ENCODE peak calls at places on chromosomes 13 and 19, in eight cellular contexts. G is AG10803, H is NCI-H345, O is Calu3, B is heart left ventricle, A is ACHN, S is adrenal gland, F is NCI-H1092 treated with DMSO at 0.1 percent for 48 hours. U is an unnamed sample.

GRCh38 chr13:60838581-60838980 is 441.6 kb downstream of the TDRD3 start:
- DNase-seq in G (no peak), H (no peak), O (no peak), B (no peak), A (no peak), S (no peak), F (no peak), U (no peak)

GRCh38 chr19:49361438-49362047 is 673 bp downstream of the TEAD2 start:
- DNase-seq in G (peak; percentile 81), H (no peak), O (peak; percentile 32), B (peak; percentile 86), A (peak; percentile 71), S (peak; percentile 71), F (no peak), U (peak; percentile 88)

GRCh38 chr19:43351998-43352746 is 1.3 kb upstream of the CD177 start:
- DNase-seq in G (no peak), H (no peak), O (no peak), B (no peak), A (no peak), S (no peak), F (no peak), U (no peak)

GRCh38 chr19:45682908-45683307 is 8.8 kb downstream of the SNRPD2 start:
- DNase-seq in G (no peak), H (no peak), O (no peak), B (no peak), A (no peak), S (no peak), F (no peak), U (no peak)

GRCh38 chr13:39952244-39953233 is 297.1 kb downstream of the COG6 start:
- DNase-seq in G (peak; percentile 43), H (no peak), O (no peak), B (no peak), A (no peak), S (no peak), F (no peak), U (peak; percentile 96)

GRCh38 chr13:27355894-27356293 is 68.5 kb upstream of the GTF3A start:
- DNase-seq in G (no peak), H (no peak), O (no peak), B (peak; percentile 31), A (no peak), S (no peak), F (no peak), U (no peak)

GRCh38 chr13:37531054-37531453 is 67.5 kb downstream of the POSTN start:
- DNase-seq in G (peak; percentile 53), H (no peak), O (no peak), B (no peak), A (no peak), S (no peak), F (no peak), U (no peak)

GRCh38 chr19:17847538-17848366 is at the start of gene JAK3:
- DNase-seq in G (peak; percentile 67), H (no peak), O (no peak), B (peak; percentile 77), A (no peak), S (no peak), F (peak; percentile 12), U (peak; percentile 88)

GRCh38 chr19:7554990-7555864 is 19.7 kb downstream of the PNPLA6 start:
- DNase-seq in G (no peak), H (no peak), O (no peak), B (no peak), A (no peak), S (no peak), F (no peak), U (peak; percentile 41)

GRCh38 chr19:48870048-48870447 is 1.6 kb upstream of the PLEKHA4 start:
- DNase-seq in G (no peak), H (no peak), O (no peak), B (no peak), A (no peak), S (no peak), F (no peak), U (no peak)

GRCh38 chr13:22220186-22221160 is 549.6 kb downstream of the FGF9 start:
- DNase-seq in G (peak; percentile 74), H (no peak), O (no peak), B (no peak), A (no peak), S (no peak), F (peak; percentile 23), U (no peak)

GRCh38 chr13:113297370-113297871 is 382 bp downstream of the LAMP1 start:
- DNase-seq in G (peak; percentile 14), H (no peak), O (no peak), B (no peak), A (no peak), S (no peak), F (no peak), U (no peak)

GRCh38 chr19:34667349-34668076 is 9.4 kb downstream of the SCGB2B2 start:
- DNase-seq in G (peak; percentile 29), H (peak; percentile 63), O (no peak), B (no peak), A (no peak), S (peak; percentile 39), F (peak; percentile 51), U (peak; percentile 16)

GRCh38 chr13:52845766-52846566 is 2.5 kb downstream of the PCDH8 start:
- DNase-seq in G (no peak), H (no peak), O (no peak), B (no peak), A (no peak), S (no peak), F (peak; percentile 50), U (peak; percentile 64)

GRCh38 chr19:38739440-38740251 is 4.6 kb downstream of the CAPN12 start:
- DNase-seq in G (no peak), H (no peak), O (no peak), B (no peak), A (no peak), S (no peak), F (no peak), U (no peak)

GRCh38 chr13:99894835-99895427 is 76.6 kb downstream of the ZIC5 start:
- DNase-seq in G (no peak), H (no peak), O (no peak), B (no peak), A (peak; percentile 31), S (no peak), F (no peak), U (no peak)

GRCh38 chr19:42293539-42293938 is 8.4 kb upstream of the PRR19 start:
- DNase-seq in G (no peak), H (no peak), O (no peak), B (no peak), A (no peak), S (no peak), F (no peak), U (no peak)

GRCh38 chr19:12984143-12984627 is 11.1 kb upstream of the NFIX start:
- DNase-seq in G (peak; percentile 50), H (no peak), O (no peak), B (no peak), A (no peak), S (no peak), F (no peak), U (no peak)

GRCh38 chr13:74270018-74270417 is 135.8 kb upstream of the KLF12 start:
- DNase-seq in G (no peak), H (no peak), O (no peak), B (no peak), A (no peak), S (no peak), F (no peak), U (no peak)

GRCh38 chr13:67120872-67121531 is 109.1 kb downstream of the PCDH9 start:
- DNase-seq in G (peak; percentile 1), H (no peak), O (no peak), B (no peak), A (no peak), S (no peak), F (no peak), U (no peak)

GRCh38 chr19:55149078-55150003 is at the start of gene TNNT1:
- DNase-seq in G (no peak), H (no peak), O (peak; percentile 20), B (peak; percentile 53), A (no peak), S (no peak), F (no peak), U (peak; percentile 56)

GRCh38 chr19:1651548-1652394 is 644 bp downstream of the TCF3 start:
- DNase-seq in G (peak; percentile 46), H (peak; percentile 49), O (no peak), B (peak; percentile 52), A (peak; percentile 32), S (no peak), F (no peak), U (peak; percentile 63)

GRCh38 chr19:6065685-6066365 is 44.5 kb downstream of the RFX2 start:
- DNase-seq in G (peak; percentile 79), H (peak; percentile 82), O (peak; percentile 47), B (peak; percentile 56), A (peak; percentile 49), S (peak; percentile 20), F (peak; percentile 91), U (no peak)

GRCh38 chr19:9523885-9524474 is 14.5 kb downstream of the ZNF426 start:
- DNase-seq in G (no peak), H (no peak), O (no peak), B (no peak), A (no peak), S (no peak), F (no peak), U (no peak)

GRCh38 chr13:50203256-50204083 is 188.2 kb downstream of the KCNRG start:
- DNase-seq in G (no peak), H (no peak), O (no peak), B (no peak), A (no peak), S (no peak), F (no peak), U (no peak)

GRCh38 chr13:98843482-98843877 is 91.0 kb upstream of the SLC15A1 start:
- DNase-seq in G (no peak), H (no peak), O (no peak), B (no peak), A (no peak), S (no peak), F (peak; percentile 91), U (no peak)

GRCh38 chr13:113078895-113079720 is 26.5 kb upstream of the F7 start:
- DNase-seq in G (no peak), H (no peak), O (no peak), B (peak; percentile 14), A (no peak), S (no peak), F (peak; percentile 25), U (no peak)

GRCh38 chr13:49859568-49859967 is 67.1 kb upstream of the KPNA3 start:
- DNase-seq in G (peak; percentile 93), H (no peak), O (peak; percentile 60), B (no peak), A (peak; percentile 37), S (peak; percentile 93), F (no peak), U (no peak)

GRCh38 chr13:34734932-34735331 is 207.1 kb upstream of the NBEA start:
- DNase-seq in G (no peak), H (no peak), O (no peak), B (no peak), A (no peak), S (no peak), F (no peak), U (no peak)

GRCh38 chr19:16714702-16715294 is 4.8 kb upstream of the NWD1 start:
- DNase-seq in G (peak; percentile 19), H (peak; percentile 45), O (peak; percentile 59), B (no peak), A (peak; percentile 52), S (peak; percentile 16), F (peak; percentile 60), U (peak; percentile 77)

GRCh38 chr13:50484472-50485113 is 358.9 kb downstream of the DLEU7 start:
- DNase-seq in G (no peak), H (no peak), O (no peak), B (no peak), A (no peak), S (no peak), F (no peak), U (no peak)

GRCh38 chr19:18809149-18809978 is 18.3 kb upstream of the COMP start:
- DNase-seq in G (peak; percentile 96), H (no peak), O (no peak), B (peak; percentile 58), A (no peak), S (peak; percentile 70), F (no peak), U (peak; percentile 43)

GRCh38 chr13:109785141-109785891 is 1.1 kb downstream of the IRS2 start:
- DNase-seq in G (peak; percentile 65), H (peak; percentile 59), O (no peak), B (peak; percentile 67), A (peak; percentile 49), S (peak; percentile 51), F (peak; percentile 71), U (peak; percentile 87)

GRCh38 chr19:35529241-35530218 is 1.4 kb upstream of the SBSN start:
- DNase-seq in G (no peak), H (no peak), O (no peak), B (no peak), A (no peak), S (no peak), F (no peak), U (no peak)

U was measured in A673.